ENCODE peak calls at places on chromosome 16, in ten cellular contexts. Q is activated T-helper 1 cell treated with anti-CD3 and anti-CD28 coated beads, Interleukin-2, amount 50 U/mL, for 16 hours; K is EH; L is dorsolateral prefrontal cortex; O is activated CD8-positive, alpha-beta memory T cell treated with anti-CD3 and anti-CD28 coated beads, Interleukin-2, amount 50 U/mL, for 48 hours; N is BJ; P is NCI-H2081; Z is NCI-H69; V is cardiac fibroblast; Y is NCI-H460. U is an unnamed sample.

GRCh38 chr16:89265647-89266046 is 48.1 kb downstream of the ZNF778 start:
- DNase-seq in O (no peak), Q (no peak), Y (no peak), P (no peak), K (no peak), V (no peak), N (no peak), L (no peak), Z (no peak), U (no peak)

GRCh38 chr16:3152022-3152272 is 17.1 kb downstream of the ZNF213 start:
- DNase-seq in V (no peak), Q (no peak), K (no peak), Y (no peak), O (peak; percentile 63), Z (peak; percentile 80), P (no peak), N (no peak), L (no peak), U (no peak)

GRCh38 chr16:56119138-56119537 is 72.2 kb upstream of the GNAO1 start:
- DNase-seq in P (no peak), Q (no peak), Z (no peak), Y (no peak), N (no peak), K (no peak), O (no peak), L (no peak), V (no peak), U (no peak)

GRCh38 chr16:31286421-31287032 is 26.8 kb downstream of the ITGAM start:
- DNase-seq in K (no peak), P (no peak), L (no peak), Y (no peak), O (no peak), Z (no peak), N (no peak), V (no peak), Q (no peak), U (no peak)

GRCh38 chr16:83967838-83968482 is at the start of gene NECAB2:
- DNase-seq in Y (no peak), V (peak; percentile 47), K (peak; percentile 37), L (no peak), Q (no peak), N (no peak), P (no peak), Z (peak; percentile 66), O (peak; percentile 77), U (peak; percentile 94)

GRCh38 chr16:85891033-85891775 is 7.8 kb upstream of the IRF8 start:
- DNase-seq in L (no peak), N (no peak), O (peak; percentile 29), V (no peak), Q (no peak), K (peak; percentile 29), Z (peak; percentile 2), Y (no peak), P (no peak), U (no peak)

GRCh38 chr16:77869997-77870813 is 81.8 kb downstream of the VAT1L start:
- DNase-seq in O (no peak), L (no peak), Z (no peak), Y (no peak), V (peak; percentile 44), Q (no peak), P (no peak), K (no peak), N (no peak), U (no peak)

GRCh38 chr16:66976746-66977145 is 11.6 kb upstream of the CES4A start:
- DNase-seq in Z (no peak), V (no peak), N (no peak), O (no peak), L (no peak), Y (no peak), Q (no peak), K (no peak), P (no peak), U (no peak)

GRCh38 chr16:83420206-83420760 is 387.5 kb upstream of the HSBP1 start:
- DNase-seq in Z (no peak), V (peak; percentile 53), Q (no peak), K (peak; percentile 63), Y (peak; percentile 9), P (no peak), O (no peak), L (no peak), N (no peak), U (peak; percentile 46)

GRCh38 chr16:57781741-57782606 is 20.3 kb downstream of the KIFC3 start:
- DNase-seq in P (no peak), O (no peak), Y (no peak), Z (peak; percentile 6), K (peak; percentile 68), V (no peak), N (no peak), Q (no peak), L (no peak), U (peak; percentile 81)

GRCh38 chr16:87543436-87544191 is 50.8 kb upstream of the ZCCHC14 start:
- DNase-seq in Z (no peak), P (no peak), O (no peak), K (no peak), N (no peak), L (no peak), V (no peak), Y (no peak), Q (no peak), U (no peak)

GRCh38 chr16:87956169-87956770 is 5.0 kb downstream of the BANP start:
- DNase-seq in V (peak; percentile 59), O (peak; percentile 86), Z (no peak), K (peak; percentile 56), N (no peak), Q (peak; percentile 18), P (no peak), L (no peak), Y (no peak), U (no peak)